ENCODE peak calls at places on chromosomes 16 and 17, in seven cellular contexts. P is foreskin keratinocyte, V is right lobe of liver, I is GM23338, L is aorta, U is psoas muscle, Z is left lung. D is an unnamed sample.

GRCh38 chr17:65455972-65456343 is 105.5 kb downstream of the AXIN2 start:
- ATAC-seq in P (no peak), V (peak; percentile 79), I (peak; percentile 70), L (no peak), U (peak; percentile 82), Z (peak; percentile 82), D (peak; percentile 37)

GRCh38 chr17:67528751-67529436 is 151.8 kb downstream of the PITPNC1 start:
- ATAC-seq in P (peak; percentile 77), V (peak; percentile 95), I (peak; percentile 90), L (peak; percentile 92), U (peak; percentile 90), Z (peak; percentile 98), D (peak; percentile 91)

GRCh38 chr17:58263773-58264172 is 17.0 kb downstream of the MPO start:
- ATAC-seq in P (no peak), V (no peak), I (no peak), L (no peak), U (no peak), Z (no peak), D (no peak)

GRCh38 chr16:48352648-48353347 is 32.4 kb downstream of the SIAH1 start:
- ATAC-seq in P (no peak), V (peak; percentile 21), I (no peak), L (no peak), U (peak; percentile 62), Z (no peak), D (no peak)

GRCh38 chr17:79920751-79921410 is 81.6 kb upstream of the CBX4 start:
- ATAC-seq in P (no peak), V (no peak), I (no peak), L (no peak), U (no peak), Z (no peak), D (no peak)

GRCh38 chr17:57946798-57947358 is 8.3 kb downstream of the CUEDC1 start:
- ATAC-seq in P (peak; percentile 65), V (peak; percentile 92), I (peak; percentile 72), L (peak; percentile 78), U (peak; percentile 39), Z (peak; percentile 69), D (peak; percentile 64)

GRCh38 chr17:56136316-56136715 is 17.0 kb upstream of the ANKFN1 start:
- ATAC-seq in P (no peak), V (no peak), I (no peak), L (no peak), U (no peak), Z (no peak), D (no peak)

GRCh38 chr16:69301861-69302260 is 9.3 kb upstream of the VPS4A start:
- ATAC-seq in P (no peak), V (no peak), I (no peak), L (no peak), U (no peak), Z (no peak), D (no peak)

GRCh38 chr16:15521758-15522509 is 87.5 kb downstream of the BMERB1 start:
- ATAC-seq in P (no peak), V (peak; percentile 23), I (no peak), L (peak; percentile 28), U (no peak), Z (peak; percentile 14), D (peak; percentile 54)

GRCh38 chr17:15262291-15263205 is 2.6 kb downstream of the PMP22 start:
- ATAC-seq in P (peak; percentile 37), V (peak; percentile 51), I (peak; percentile 54), L (peak; percentile 92), U (peak; percentile 84), Z (peak; percentile 78), D (peak; percentile 86)

GRCh38 chr17:29042026-29042678 is 789 bp upstream of the PIPOX start:
- ATAC-seq in P (no peak), V (no peak), I (peak; percentile 70), L (no peak), U (no peak), Z (no peak), D (no peak)

GRCh38 chr17:43609613-43610385 is 51.9 kb downstream of the MEOX1 start:
- ATAC-seq in P (no peak), V (peak; percentile 45), I (peak; percentile 88), L (no peak), U (no peak), Z (no peak), D (no peak)

GRCh38 chr17:75153854-75154194 is 488 bp downstream of the JPT1 start:
- ATAC-seq in P (no peak), V (peak; percentile 6), I (no peak), L (no peak), U (no peak), Z (peak; percentile 2), D (no peak)

GRCh38 chr17:6231465-6231864 is 161.3 kb downstream of the WSCD1 start:
- ATAC-seq in P (no peak), V (no peak), I (no peak), L (no peak), U (no peak), Z (no peak), D (no peak)

GRCh38 chr16:51900221-51900780 is 646.6 kb downstream of the TOX3 start:
- ATAC-seq in P (no peak), V (no peak), I (no peak), L (no peak), U (no peak), Z (no peak), D (no peak)

GRCh38 chr16:19406891-19407491 is 10.7 kb upstream of the TMC5 start:
- ATAC-seq in P (no peak), V (no peak), I (no peak), L (no peak), U (no peak), Z (no peak), D (no peak)

GRCh38 chr17:77435272-77436057 is 294.7 kb downstream of the SEC14L1 start:
- ATAC-seq in P (no peak), V (no peak), I (peak; percentile 13), L (no peak), U (peak; percentile 76), Z (no peak), D (no peak)

GRCh38 chr17:37742762-37743611 is 1.9 kb downstream of the HNF1B start:
- ATAC-seq in P (no peak), V (peak; percentile 29), I (peak; percentile 24), L (peak; percentile 19), U (no peak), Z (peak; percentile 8), D (no peak)

GRCh38 chr17:69358688-69359596 is 32.0 kb upstream of the ABCA5 start:
- ATAC-seq in P (no peak), V (no peak), I (peak; percentile 99), L (no peak), U (no peak), Z (no peak), D (no peak)

GRCh38 chr16:11621539-11621919 is 34.8 kb upstream of the LITAF start:
- ATAC-seq in P (no peak), V (no peak), I (peak; percentile 30), L (no peak), U (no peak), Z (no peak), D (peak; percentile 20)

GRCh38 chr16:51982715-51983680 is 563.9 kb downstream of the TOX3 start:
- ATAC-seq in P (peak; percentile 57), V (peak; percentile 74), I (peak; percentile 54), L (no peak), U (no peak), Z (peak; percentile 90), D (no peak)

GRCh38 chr16:56246051-56246817 is 54.9 kb downstream of the GNAO1 start:
- ATAC-seq in P (peak; percentile 97), V (peak; percentile 91), I (peak; percentile 98), L (no peak), U (peak; percentile 51), Z (peak; percentile 84), D (no peak)

GRCh38 chr16:70685938-70686375 is at the start of gene MTSS2:
- ATAC-seq in P (peak; percentile 61), V (peak; percentile 65), I (peak; percentile 54), L (peak; percentile 79), U (peak; percentile 72), Z (peak; percentile 61), D (peak; percentile 87)

GRCh38 chr16:31064882-31065461 is 9.1 kb downstream of the ZNF668 start:
- ATAC-seq in P (peak; percentile 85), V (no peak), I (no peak), L (peak; percentile 80), U (peak; percentile 93), Z (peak; percentile 82), D (peak; percentile 91)

GRCh38 chr16:17423195-17423594 is 47.6 kb downstream of the XYLT1 start:
- ATAC-seq in P (no peak), V (no peak), I (peak; percentile 96), L (no peak), U (no peak), Z (no peak), D (no peak)

DNA sequence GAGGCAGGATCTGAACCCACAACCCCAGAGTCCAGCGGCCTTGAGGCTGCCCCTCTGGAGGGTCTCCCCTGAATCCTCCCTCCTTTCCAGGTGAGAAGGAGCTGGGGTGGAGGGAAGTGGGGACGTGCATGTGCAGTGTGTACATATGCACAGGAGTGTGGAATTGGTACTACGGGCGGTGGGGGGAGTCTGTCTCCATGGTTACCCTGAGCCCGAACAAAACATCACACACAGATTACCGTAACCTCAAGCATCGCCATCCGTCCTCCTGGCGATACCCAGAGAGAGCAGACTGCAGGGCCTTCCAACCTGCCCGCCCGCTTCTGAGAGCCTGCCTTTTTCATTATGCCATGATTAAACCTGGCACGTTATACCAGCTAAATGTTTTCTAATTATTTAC is 25.1 kb downstream of the GSG1L start:
- ATAC-seq in P (no peak), V (no peak), I (no peak), L (no peak), U (no peak), Z (no peak), D (no peak)
- H3K4me1 ChIP-seq in P (no peaks in the 10 kb centered on the region), V (no peaks in the 10 kb centered on the region), I (no peaks in the 10 kb centered on the region), L (peaks cover 1% of the 10 kb centered on the region), U (peaks cover 7% of the 10 kb centered on the region), Z (no peaks in the 10 kb centered on the region), D (peaks cover 2% of the 10 kb centered on the region)

GRCh38 chr17:4942760-4943508 is 2.9 kb downstream of the RNF167 start:
- ATAC-seq in P (no peak), V (no peak), I (no peak), L (no peak), U (no peak), Z (no peak), D (no peak)
- H3K4me1 ChIP-seq in P (peaks cover 24% of the 10 kb centered on the region), V (no peaks in the 10 kb centered on the region), I (peaks cover 41% of the 10 kb centered on the region), L (no peaks in the 10 kb centered on the region), U (peaks cover 45% of the 10 kb centered on the region), Z (peaks cover 39% of the 10 kb centered on the region), D (peaks cover 84% of the 10 kb centered on the region)

DNA sequence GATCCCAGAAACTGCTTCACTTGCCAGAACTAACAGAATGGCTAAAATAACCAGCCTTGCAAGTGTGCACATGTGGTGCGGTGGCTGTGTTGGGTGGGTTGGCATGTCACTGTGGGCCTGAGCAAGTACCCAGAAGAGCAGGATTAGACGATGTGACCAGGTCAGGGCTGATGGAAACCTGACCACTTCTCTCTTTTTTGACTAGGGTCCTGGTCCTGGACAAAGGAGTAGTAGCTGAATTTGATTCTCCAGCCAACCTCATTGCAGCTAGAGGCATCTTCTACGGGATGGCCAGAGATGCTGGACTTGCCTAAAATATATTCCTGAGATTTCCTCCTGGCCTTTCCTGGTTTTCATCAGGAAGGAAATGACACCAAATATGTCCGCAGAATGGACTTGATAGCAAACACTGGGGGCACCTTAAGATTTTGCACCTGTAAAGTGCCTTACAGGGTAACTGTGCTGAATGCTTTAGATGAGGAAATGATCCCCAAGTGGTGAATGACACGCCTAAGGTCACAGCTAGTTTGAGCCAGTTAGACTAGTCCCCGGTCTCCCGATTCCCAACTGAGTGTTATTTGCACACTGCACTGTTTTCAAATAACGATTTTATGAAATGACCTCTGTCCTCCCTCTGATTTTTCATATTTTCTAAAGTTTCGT is 16.7 kb downstream of the ANKRD40 start:
- ATAC-seq in P (no peak), V (no peak), I (no peak), L (no peak), U (no peak), Z (no peak), D (no peak)
- H3K4me1 ChIP-seq in P (peaks cover 5% of the 10 kb centered on the region), V (peaks cover 16% of the 10 kb centered on the region), I (peaks cover 3% of the 10 kb centered on the region), L (peaks cover 11% of the 10 kb centered on the region), U (peaks cover 14% of the 10 kb centered on the region), Z (peaks cover 17% of the 10 kb centered on the region), D (peaks cover 80% of the 10 kb centered on the region)

GRCh38 chr16:72991645-72992044 is 56.3 kb downstream of the ZFHX3 start:
- ATAC-seq in P (no peak), V (peak; percentile 39), I (no peak), L (no peak), U (no peak), Z (no peak), D (no peak)
- H3K4me1 ChIP-seq in P (peaks cover 42% of the 10 kb centered on the region), V (no peaks in the 10 kb centered on the region), I (peaks cover 14% of the 10 kb centered on the region), L (peaks cover 7% of the 10 kb centered on the region), U (peaks cover 83% of the 10 kb centered on the region), Z (peaks cover 12% of the 10 kb centered on the region), D (peaks cover 6% of the 10 kb centered on the region)